ENCODE peak calls at places on chromosomes 3 and 15, in four cellular contexts. L is heart left ventricle, D is psoas muscle, O is neural progenitor cell. Z is an unnamed sample.

GRCh38 chr3:184176377-184177330 is 2.0 kb downstream of the AP2M1 start:
- DNase-seq in L (peak; percentile 75), D (peak; percentile 75), O (peak; percentile 96), Z (no peak)

GRCh38 chr15:41585140-41586047 is 26.4 kb downstream of the TYRO3 start:
- DNase-seq in L (peak; percentile 49), D (peak; percentile 62), O (peak; percentile 69), Z (peak; percentile 9)

GRCh38 chr3:51391075-51391565 is at the start of gene RBM15B:
- DNase-seq in L (peak; percentile 99), D (peak; percentile 99), O (peak; percentile 99), Z (peak; percentile 96)

GRCh38 chr15:73674587-73674986 is 9.6 kb upstream of the CD276 start:
- DNase-seq in L (no peak), D (no peak), O (no peak), Z (no peak)

GRCh38 chr3:53773586-53774368 is 72.4 kb downstream of the CHDH start:
- DNase-seq in L (no peak), D (no peak), O (no peak), Z (no peak)

GRCh38 chr3:123375014-123375940 is 73.6 kb downstream of the ADCY5 start:
- DNase-seq in L (peak; percentile 64), D (no peak), O (peak; percentile 51), Z (no peak)

GRCh38 chr3:129315386-129315991 is 36.8 kb downstream of the HMCES start:
- DNase-seq in L (peak; percentile 67), D (peak; percentile 48), O (peak; percentile 38), Z (no peak)

GRCh38 chr15:58330468-58330793 is 101.4 kb upstream of the LIPC start:
- DNase-seq in L (no peak), D (peak; percentile 60), O (no peak), Z (no peak)

GRCh38 chr3:133854971-133855370 is 40.7 kb downstream of the RAB6B start:
- DNase-seq in L (no peak), D (no peak), O (no peak), Z (no peak)

GRCh38 chr3:61564405-61565059 is 3.2 kb downstream of the PTPRG start:
- DNase-seq in L (peak; percentile 92), D (peak; percentile 83), O (peak; percentile 94), Z (no peak)

GRCh38 chr15:25184356-25185155 is 229.8 kb downstream of the SNRPN start:
- DNase-seq in L (no peak), D (peak; percentile 1), O (no peak), Z (no peak)

GRCh38 chr15:25186906-25187645 is 232.3 kb downstream of the SNRPN start:
- DNase-seq in L (peak; percentile 19), D (no peak), O (no peak), Z (no peak)

GRCh38 chr15:25185156-25185710 is 230.4 kb downstream of the SNRPN start:
- DNase-seq in L (no peak), D (no peak), O (no peak), Z (no peak)

GRCh38 chr15:25186411-25186810 is 231.6 kb downstream of the SNRPN start:
- DNase-seq in L (peak; percentile 3), D (peak; percentile 4), O (no peak), Z (no peak)

DNA sequence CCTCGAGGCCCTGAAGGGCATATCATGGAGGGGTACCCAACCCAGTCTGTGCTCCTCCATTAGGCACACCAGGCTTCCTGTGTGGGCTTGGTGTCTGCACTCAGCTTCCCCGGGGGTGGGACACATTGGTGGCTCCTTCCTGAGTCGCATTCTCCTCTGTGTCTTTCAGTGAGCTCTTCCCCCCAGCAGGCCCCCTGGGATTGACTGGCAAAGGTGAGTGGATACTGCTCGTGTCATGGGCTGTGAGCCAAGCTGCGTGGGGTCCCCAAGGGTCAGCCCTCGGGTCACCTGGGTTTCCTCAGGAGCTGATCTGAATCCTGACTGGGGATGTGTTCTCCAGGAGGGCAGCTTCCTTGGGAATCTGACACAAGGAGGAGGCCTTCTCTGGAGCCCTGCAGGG is 231.0 kb downstream of the SNRPN start:
- DNase-seq in L (peak; percentile 11), D (peak; percentile 1), O (no peak), Z (no peak)
- H3K9me3 ChIP-seq in L (no peaks in the 10 kb centered on the region), D (peaks cover 3% of the 10 kb centered on the region), O (no peaks in the 10 kb centered on the region), Z (no peaks in the 10 kb centered on the region)

DNA sequence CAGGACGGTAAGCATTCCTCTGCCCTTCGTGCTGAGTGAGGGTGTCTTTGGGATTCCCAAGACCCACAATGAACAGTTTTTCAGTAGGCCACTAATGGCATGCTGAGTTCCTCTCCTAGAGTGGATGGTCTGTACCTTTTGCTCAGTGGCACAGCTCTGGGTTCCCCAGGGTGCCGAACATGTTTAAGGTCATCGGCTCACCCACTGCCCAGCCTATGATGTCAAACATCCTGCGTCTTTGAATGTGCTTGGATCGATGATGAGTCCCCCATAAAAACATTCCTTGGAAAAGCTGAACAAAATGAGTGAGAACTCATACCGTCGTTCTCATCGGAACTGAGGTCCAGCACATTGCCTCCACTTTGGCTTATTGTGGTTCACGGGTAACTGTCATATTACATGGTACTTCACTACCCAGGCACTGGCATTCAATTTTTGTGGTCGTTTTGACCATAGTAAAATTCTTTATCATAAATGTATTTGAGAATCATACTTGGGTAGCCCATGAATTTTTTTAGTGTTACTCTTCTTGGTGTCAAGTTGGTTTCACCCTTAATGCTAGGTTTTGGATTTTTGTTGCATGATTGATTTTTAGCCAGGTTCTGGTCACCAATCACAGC is 118.2 kb downstream of the SNRPN start:
- DNase-seq in L (peak; percentile 10), D (no peak), O (no peak), Z (no peak)
- H3K9me3 ChIP-seq in L (peaks cover 28% of the 10 kb centered on the region), D (peaks cover 99% of the 10 kb centered on the region), O (peaks cover 49% of the 10 kb centered on the region), Z (peaks cover 84% of the 10 kb centered on the region)

GRCh38 chr3:52733256-52733891 is 27.5 kb downstream of the SPCS1 start:
- DNase-seq in L (no peak), D (no peak), O (no peak), Z (no peak)
- H3K9me3 ChIP-seq in L (no peaks in the 10 kb centered on the region), D (no peaks in the 10 kb centered on the region), O (peaks cover 2% of the 10 kb centered on the region), Z (no peaks in the 10 kb centered on the region)

GRCh38 chr15:21261396-21261964 is 178.8 kb downstream of the POTEB3 start:
- DNase-seq in L (peak; percentile 23), D (peak; percentile 14), O (no peak), Z (peak; percentile 14)
- H3K9me3 ChIP-seq in L (no peaks in the 10 kb centered on the region), D (no peaks in the 10 kb centered on the region), O (peaks cover 77% of the 10 kb centered on the region), Z (no peaks in the 10 kb centered on the region)

DNA sequence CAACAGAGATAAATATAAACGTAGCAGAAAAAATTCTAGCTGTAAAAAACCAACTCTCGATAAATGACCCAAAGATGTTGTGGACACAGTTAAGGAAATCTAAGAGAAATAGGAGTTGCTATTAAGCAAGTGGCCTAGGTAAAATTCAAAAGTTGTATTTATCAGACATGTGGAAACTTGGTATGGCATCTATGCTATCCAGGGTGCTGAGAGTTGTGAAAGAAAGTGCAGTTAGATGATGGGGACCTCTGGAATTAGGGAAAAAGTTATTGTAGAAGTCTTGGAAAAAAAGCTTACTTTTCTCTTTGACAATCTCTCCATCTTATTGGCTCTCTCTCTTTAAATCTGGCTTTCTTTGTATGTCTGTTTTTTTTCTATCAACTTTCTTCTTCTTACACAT is 1090.9 kb downstream of the TBL1XR1 start:
- DNase-seq in L (no peak), D (no peak), O (no peak), Z (no peak)
- H3K9me3 ChIP-seq in L (no peaks in the 10 kb centered on the region), D (no peaks in the 10 kb centered on the region), O (no peaks in the 10 kb centered on the region), Z (no peaks in the 10 kb centered on the region)

DNA sequence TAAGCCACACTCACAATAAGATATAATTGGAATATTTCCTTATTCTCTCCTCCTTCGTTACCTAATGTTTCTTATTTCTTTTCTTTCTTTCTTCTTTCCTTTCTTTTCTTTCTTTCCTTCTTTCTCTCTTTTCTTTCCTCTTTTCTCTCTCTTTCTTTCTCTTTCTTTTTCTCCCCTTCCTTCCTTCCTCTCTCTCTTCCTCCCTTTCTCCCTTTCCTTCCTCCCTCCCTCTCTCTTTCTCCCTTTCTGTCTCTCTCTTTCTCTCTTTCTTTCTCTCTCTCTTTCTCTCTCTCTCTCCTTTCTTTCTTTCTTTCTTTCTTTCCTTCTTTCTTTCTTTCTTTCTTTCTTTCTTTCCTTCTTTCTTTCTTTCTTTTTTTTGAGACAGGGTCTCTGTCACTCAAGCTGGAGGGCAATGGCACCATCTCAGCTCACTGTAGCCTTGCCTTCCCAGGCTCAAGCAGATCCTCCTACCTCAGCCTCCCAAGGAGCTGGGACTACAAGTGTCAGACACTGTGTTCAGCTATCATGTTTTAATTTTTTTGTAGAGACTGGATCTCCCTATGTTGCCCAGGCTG is 19.3 kb upstream of the PIAS1 start:
- DNase-seq in L (no peak), D (no peak), O (no peak), Z (no peak)
- H3K9me3 ChIP-seq in L (no peaks in the 10 kb centered on the region), D (no peaks in the 10 kb centered on the region), O (no peaks in the 10 kb centered on the region), Z (no peaks in the 10 kb centered on the region)

DNA sequence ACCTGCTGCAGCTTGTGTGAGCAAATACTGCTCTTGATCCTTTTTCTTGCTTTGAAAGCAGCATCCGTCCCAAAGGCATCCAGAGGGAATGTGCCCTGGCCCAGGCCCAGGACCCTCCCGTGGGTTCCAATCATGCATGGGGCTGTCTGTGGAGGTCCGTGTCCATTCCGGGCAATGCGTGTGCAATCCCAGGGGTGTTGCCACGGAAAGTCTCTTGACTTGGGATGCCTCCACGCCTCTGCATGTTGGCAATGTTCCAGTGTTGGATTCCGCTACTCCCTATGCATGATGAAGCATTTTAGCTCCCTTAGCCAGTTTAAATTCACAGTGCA is 105.7 kb downstream of the SNRPN start:
- DNase-seq in L (no peak), D (no peak), O (no peak), Z (no peak)
- H3K9me3 ChIP-seq in L (peaks cover 26% of the 10 kb centered on the region), D (peaks cover 100% of the 10 kb centered on the region), O (peaks cover 30% of the 10 kb centered on the region), Z (peaks cover 56% of the 10 kb centered on the region)

Z was measured in T-helper 17 cell.